ENCODE peak calls at places on chromosomes 13 and 19, in eight cellular contexts. M, G, L, I, V, C, U and J are unnamed samples. For H3K4me1, the result is how much of the 10 kb centered on the place peaks cover.

GRCh38 chr19:1286859-1287621 is 1.4 kb downstream of the EFNA2 start:
- DNase-seq in I (no peak), V (no peak), L (no peak), U (no peak), C (no peak), G (no peak), M (no peak), J (no peak)

GRCh38 chr19:57288373-57288772 is 8.1 kb downstream of the ZNF460 start:
- DNase-seq in M (no peak), I (no peak), C (no peak), L (no peak), V (no peak), U (no peak), G (no peak), J (no peak)

GRCh38 chr19:47901370-47901769 is 15.3 kb upstream of the SULT2A1 start:
- DNase-seq in U (no peak), G (peak), L (no peak), I (no peak), C (no peak), V (peak), M (no peak), J (no peak)

GRCh38 chr19:13830761-13831481 is 35.7 kb downstream of the ZSWIM4 start:
- DNase-seq in V (peak), L (peak), G (no peak), M (no peak), U (no peak), I (no peak), C (no peak), J (no peak)

GRCh38 chr19:51029718-51030117 is 3.3 kb upstream of the KLK11 start:
- DNase-seq in L (peak), V (peak), I (no peak), G (peak), C (no peak), M (no peak), U (no peak), J (no peak)

GRCh38 chr13:104024416-104025170 is 958.4 kb upstream of the SLC10A2 start:
- DNase-seq in G (no peak), U (no peak), M (no peak), I (no peak), C (no peak), L (no peak), V (no peak), J (no peak)

GRCh38 chr19:10364644-10365043 is 15.7 kb downstream of the TYK2 start:
- DNase-seq in L (no peak), U (no peak), M (no peak), I (no peak), C (no peak), G (no peak), V (no peak), J (no peak)

GRCh38 chr19:7868671-7869452 is 5.3 kb downstream of the PRR36 start:
- DNase-seq in L (peak), I (peak), U (peak), V (peak), C (peak), G (no peak), M (peak), J (no peak)

GRCh38 chr13:25067054-25067453 is 28.9 kb upstream of the PABPC3 start:
- DNase-seq in V (no peak), I (no peak), C (no peak), G (no peak), L (no peak), U (no peak), M (no peak), J (no peak)

GRCh38 chr19:5012688-5013457 is 44.0 kb downstream of the KDM4B start:
- DNase-seq in G (no peak), C (no peak), V (no peak), U (no peak), L (no peak), I (no peak), M (no peak), J (no peak)

GRCh38 chr19:49746206-49746958 is 16.7 kb downstream of the TSKS start:
- DNase-seq in C (peak), I (peak), V (peak), L (peak), G (peak), M (peak), U (peak), J (no peak)

GRCh38 chr19:52941941-52942370 is 18.7 kb upstream of the ZNF888 start:
- DNase-seq in V (peak), L (no peak), I (no peak), M (peak), C (peak), U (peak), G (peak), J (peak)

DNA sequence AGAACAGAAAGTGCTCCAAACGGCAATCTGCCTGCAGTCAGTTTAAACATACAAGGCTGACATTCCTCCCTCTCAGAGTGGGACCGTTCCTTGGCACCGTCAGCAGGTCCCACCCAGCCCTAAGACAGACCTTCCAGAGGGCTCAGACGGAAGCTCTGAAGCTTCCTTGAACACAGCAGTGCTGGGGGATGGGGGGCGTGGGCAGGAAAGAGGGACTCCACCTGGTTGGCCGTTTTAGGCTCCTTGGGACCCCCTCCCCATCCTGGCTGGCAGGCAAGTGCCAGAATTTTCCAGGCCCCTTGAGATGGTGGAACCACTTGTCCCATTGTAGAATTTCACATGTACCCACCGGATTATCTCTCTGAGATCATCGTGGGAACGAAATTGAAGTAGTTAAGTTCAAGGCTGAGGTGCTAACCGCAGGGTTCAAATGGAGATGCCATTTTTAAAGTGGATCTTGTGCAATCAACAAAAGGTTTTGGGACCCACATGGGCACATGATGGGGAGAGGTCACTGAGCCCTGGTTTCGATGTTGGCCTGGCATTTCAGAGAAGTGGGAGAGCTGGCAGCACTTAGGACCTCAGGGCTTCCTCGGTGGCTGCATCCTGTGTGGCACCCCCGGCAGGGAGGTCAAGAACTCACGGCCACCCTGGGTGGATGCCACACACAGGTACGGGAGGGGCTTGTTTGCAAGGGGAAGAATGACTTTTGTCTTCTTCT is 46.2 kb downstream of the KLF2 start:
- DNase-seq in I (no peak), U (no peak), G (no peak), C (no peak), M (no peak), V (no peak), L (no peak), J (no peak)
- H3K4me3 ChIP-seq in I (no peak), U (peak), G (no peak), C (no peak), M (no peak), V (no peak), L (no peak), J (no peak)

DNA sequence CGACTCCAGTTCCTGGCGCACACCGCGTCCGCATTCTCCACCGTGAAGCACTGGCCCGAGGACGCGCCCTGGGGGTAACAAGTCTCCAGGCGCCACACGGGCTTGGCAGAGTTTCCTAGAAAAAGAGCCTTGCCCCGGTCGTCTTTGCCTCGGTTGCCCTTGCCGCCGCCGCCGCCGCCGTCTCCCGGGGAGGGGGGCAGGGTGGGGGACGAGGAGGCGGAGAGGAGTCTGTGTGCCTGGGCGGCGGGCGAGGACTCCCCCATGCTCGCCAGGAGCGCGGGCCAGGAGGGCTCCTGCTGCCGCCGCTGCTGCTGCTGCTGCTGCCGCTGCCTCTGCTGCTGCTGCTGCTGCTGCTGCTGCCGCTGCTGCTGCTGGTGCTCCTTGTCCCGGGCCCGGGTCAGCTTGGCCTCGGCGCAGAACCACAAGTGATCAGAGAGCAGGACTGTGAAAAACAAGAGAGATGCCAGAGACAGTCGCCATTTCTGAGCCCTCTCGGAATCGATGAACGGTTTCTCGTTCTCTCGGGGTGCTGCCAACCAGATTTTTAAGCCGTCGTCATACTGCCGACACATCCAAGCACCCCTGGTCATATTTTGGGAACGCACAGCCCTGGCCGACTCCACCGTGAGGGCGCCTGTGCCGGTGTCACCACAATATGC is 349.2 kb downstream of the LIG4 start:
- DNase-seq in M (no peak), V (no peak), G (no peak), L (peak), I (peak), C (no peak), U (no peak), J (no peak)
- TF ChIP-seq EP300 in M (no peak), V (no peak), G (no peak), L (no peak), I (no peak), C (no peak), U (no peak), J (no peak)

GRCh38 chr19:35992902-35993765 is 1.9 kb upstream of the SDHAF1 start:
- DNase-seq in C (no peak), I (no peak), L (no peak), V (no peak), M (no peak), G (no peak), U (no peak), J (no peak)
- H3K4me1 ChIP-seq in C (under half), I (under half), L (under half), V (under half), M (under half), G (under half), U (under half), J (under half)

GRCh38 chr13:100491164-100491847 is 97.3 kb downstream of the GGACT start:
- DNase-seq in V (no peak), U (no peak), C (peak), M (no peak), I (peak), G (peak), L (no peak), J (peak)
- H3K4me3 ChIP-seq in V (no peak), U (no peak), C (no peak), M (no peak), I (no peak), G (no peak), L (no peak), J (no peak)